ENCODE peak calls at places on chromosomes 6 and 20, in five cellular contexts. Q is choroid plexus epithelial cell, J is omental fat pad, U is endothelial cell, M is AG09309. N is an unnamed sample.
A peak's percentile ranks its signal among the peaks of the same experiment; 100 is the strongest.

GRCh38 chr6:33082702-33083101 is 6.9 kb downstream of the HLA-DPB1 start:
- DNase-seq in Q (peak; percentile 65), J (no peak), U (peak; percentile 38), M (no peak), N (peak; percentile 47)

GRCh38 chr6:111843347-111844147 is 29.7 kb downstream of the FYN start:
- DNase-seq in Q (no peak), J (no peak), U (no peak), M (no peak), N (no peak)

GRCh38 chr6:135464634-135465033 is 32.9 kb downstream of the AHI1 start:
- DNase-seq in Q (no peak), J (no peak), U (no peak), M (no peak), N (no peak)

GRCh38 chr20:5001174-5002076 is at the start of gene SLC23A2:
- DNase-seq in Q (no peak), J (no peak), U (peak; percentile 41), M (no peak), N (no peak)

GRCh38 chr6:79810153-79810806 is 137.1 kb downstream of the ELOVL4 start:
- DNase-seq in Q (peak; percentile 2), J (no peak), U (no peak), M (no peak), N (no peak)

GRCh38 chr6:53593001-53593488 is 48.1 kb upstream of the GCLC start:
- DNase-seq in Q (peak; percentile 30), J (no peak), U (no peak), M (peak; percentile 69), N (peak; percentile 25)

GRCh38 chr20:12860619-12861247 is 148.0 kb upstream of the SPTLC3 start:
- DNase-seq in Q (no peak), J (no peak), U (no peak), M (no peak), N (peak; percentile 14)

GRCh38 chr6:158086706-158087518 is 81.2 kb downstream of the SERAC1 start:
- DNase-seq in Q (peak; percentile 84), J (no peak), U (no peak), M (no peak), N (no peak)

GRCh38 chr20:41334452-41335421 is 5.9 kb upstream of the LPIN3 start:
- DNase-seq in Q (peak; percentile 42), J (no peak), U (no peak), M (peak; percentile 17), N (no peak)

GRCh38 chr20:34271961-34272360 is 30.7 kb downstream of the ASIP start:
- DNase-seq in Q (peak; percentile 83), J (no peak), U (no peak), M (peak; percentile 35), N (peak; percentile 89)

GRCh38 chr6:156809034-156809433 is 31.9 kb downstream of the ARID1B start:
- DNase-seq in Q (peak; percentile 84), J (no peak), U (no peak), M (peak; percentile 27), N (no peak)

GRCh38 chr6:49479308-49480004 is 16.3 kb downstream of the CENPQ start:
- DNase-seq in Q (peak; percentile 25), J (no peak), U (no peak), M (no peak), N (no peak)

GRCh38 chr6:96101564-96101963 is 85.8 kb downstream of the FUT9 start:
- DNase-seq in Q (no peak), J (no peak), U (no peak), M (no peak), N (no peak)

GRCh38 chr6:5054427-5054873 is 30.7 kb upstream of the PPP1R3G start:
- DNase-seq in Q (peak; percentile 74), J (no peak), U (no peak), M (no peak), N (no peak)

GRCh38 chr6:27146706-27147507 is 100.6 kb upstream of the PRSS16 start:
- DNase-seq in Q (peak; percentile 100), J (peak; percentile 46), U (peak; percentile 70), M (peak; percentile 100), N (peak; percentile 99)

GRCh38 chr20:58555078-58555765 is 40.0 kb upstream of the APCDD1L start:
- DNase-seq in Q (peak; percentile 65), J (no peak), U (no peak), M (peak; percentile 70), N (peak; percentile 81)

GRCh38 chr20:45933231-45934045 is 1.0 kb upstream of the PCIF1 start:
- DNase-seq in Q (peak; percentile 89), J (no peak), U (peak; percentile 70), M (no peak), N (peak; percentile 81)

GRCh38 chr20:45935416-45936046 is 1.0 kb downstream of the PCIF1 start:
- DNase-seq in Q (peak; percentile 64), J (no peak), U (no peak), M (no peak), N (no peak)

GRCh38 chr20:45934046-45934586 is 367 bp upstream of the PCIF1 start:
- DNase-seq in Q (peak; percentile 53), J (no peak), U (no peak), M (no peak), N (no peak)

GRCh38 chr20:45937765-45938164 is 3.3 kb downstream of the PCIF1 start:
- DNase-seq in Q (no peak), J (no peak), U (no peak), M (no peak), N (no peak)

DNA sequence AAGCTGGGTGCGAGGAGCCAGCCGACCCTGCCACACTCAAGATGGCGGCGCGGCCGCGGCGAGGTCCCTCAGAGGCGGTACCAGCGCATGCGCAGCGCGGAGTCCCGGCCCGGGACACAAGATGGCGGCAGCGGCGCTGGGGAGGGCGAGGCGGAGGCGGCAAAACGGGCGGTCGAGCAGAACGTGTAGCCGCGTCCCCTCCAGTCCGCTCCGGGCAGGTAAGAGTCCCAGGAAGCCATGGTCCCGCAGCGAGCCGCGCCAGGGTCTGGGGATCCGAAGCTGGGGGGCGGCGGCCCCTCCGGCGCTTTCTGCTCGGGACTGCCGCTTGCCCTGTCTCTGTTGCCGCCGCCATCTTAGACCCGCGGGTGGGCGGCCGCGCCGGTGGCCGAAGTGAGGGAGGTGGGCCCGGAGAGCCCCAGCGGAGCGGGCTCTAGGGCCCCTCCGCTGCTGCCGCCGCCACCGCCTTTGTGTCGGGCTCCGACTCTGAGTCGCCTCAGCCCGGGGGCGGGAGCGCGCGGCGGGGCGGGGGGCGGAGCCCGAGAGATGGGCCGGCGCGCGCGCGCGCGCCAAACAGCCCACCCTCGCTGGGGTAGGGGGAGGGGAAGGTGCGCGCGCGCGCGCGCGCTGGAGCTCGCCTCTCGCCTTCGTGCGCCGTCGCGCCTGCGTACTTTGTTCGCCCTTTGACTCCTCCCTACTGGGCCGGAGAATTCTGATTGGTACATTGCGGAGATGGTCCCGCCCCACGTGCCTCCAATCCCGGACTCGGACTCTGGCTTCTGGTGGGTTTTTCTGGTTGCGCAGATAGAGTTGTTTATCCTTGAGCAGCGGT is at the start of gene PCIF1:
- DNase-seq in Q (peak; percentile 99), J (peak; percentile 94), U (peak; percentile 99), M (peak; percentile 87), N (peak; percentile 97)
- TF ChIP-seq CTCF in Q (no peak), J (no peak), U (no peak), M (no peak), N (no peak)

GRCh38 chr6:36128073-36128472 is 2.2 kb upstream of the MAPK13 start:
- DNase-seq in Q (no peak), J (no peak), U (no peak), M (no peak), N (no peak)
- TF ChIP-seq CTCF in Q (no peak), J (no peak), U (no peak), M (no peak), N (no peak)

GRCh38 chr6:101226677-101227135 is 166.8 kb upstream of the GRIK2 start:
- DNase-seq in Q (peak; percentile 63), J (no peak), U (peak; percentile 41), M (no peak), N (peak; percentile 62)
- TF ChIP-seq CTCF in Q (peak; percentile 64), J (no peak), U (no peak), M (no peak), N (no peak)

GRCh38 chr20:56974499-56975250 is 291.8 kb downstream of the BMP7 start:
- DNase-seq in Q (peak; percentile 80), J (peak; percentile 47), U (peak; percentile 66), M (peak; percentile 28), N (peak; percentile 82)
- TF ChIP-seq CTCF in Q (peak; percentile 94), J (no peak), U (peak; percentile 50), M (peak; percentile 85), N (peak; percentile 80)

DNA sequence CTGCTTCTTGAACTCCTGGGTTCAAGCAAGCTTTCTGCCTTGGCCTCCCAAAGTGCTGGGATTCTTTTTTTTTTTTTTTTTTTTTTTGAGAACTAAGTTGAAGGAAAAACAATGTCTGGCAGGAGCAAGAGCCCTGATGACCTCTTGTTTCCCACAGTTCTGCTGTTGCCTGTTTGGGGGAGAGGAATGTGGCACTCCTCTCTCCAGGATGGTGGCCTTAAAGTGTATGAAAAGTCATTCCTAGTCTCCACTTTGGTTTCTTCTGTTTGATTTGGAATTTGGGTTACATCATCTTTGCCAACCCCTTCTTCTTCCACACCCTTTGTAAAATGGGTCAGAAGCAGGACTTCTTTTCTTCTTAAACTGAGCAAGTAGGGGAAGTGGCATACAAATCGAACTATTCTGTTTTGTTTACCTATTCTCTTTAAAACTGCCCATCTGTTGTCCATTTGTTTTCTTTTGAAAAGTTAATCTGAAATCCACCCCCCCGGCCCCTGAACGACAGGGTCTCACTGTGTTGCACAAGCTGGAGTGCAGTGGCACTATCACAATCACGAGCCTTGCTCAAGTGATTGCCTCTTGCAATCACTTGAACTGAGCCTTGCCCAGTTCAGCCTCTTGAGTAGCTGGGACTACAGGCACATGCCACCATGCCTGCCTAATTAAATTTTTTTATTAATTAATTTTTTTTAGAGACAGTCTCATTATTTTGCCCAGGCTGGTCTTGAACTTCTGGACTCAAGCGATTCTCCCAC is 11.3 kb downstream of the CARMIL1 start:
- DNase-seq in Q (no peak), J (no peak), U (no peak), M (no peak), N (no peak)
- TF ChIP-seq CTCF in Q (no peak), J (no peak), U (no peak), M (no peak), N (no peak)

GRCh38 chr6:128515550-128516513 is 4.6 kb downstream of the PTPRK start:
- DNase-seq in Q (peak; percentile 67), J (no peak), U (no peak), M (no peak), N (peak; percentile 51)

GRCh38 chr6:128518531-128519131 is 1.8 kb downstream of the PTPRK start:
- DNase-seq in Q (no peak), J (no peak), U (no peak), M (no peak), N (peak; percentile 31)

GRCh38 chr6:128513878-128514277 is 6.5 kb downstream of the PTPRK start:
- DNase-seq in Q (no peak), J (no peak), U (no peak), M (no peak), N (no peak)

GRCh38 chr6:128517124-128517523 is 3.3 kb downstream of the PTPRK start:
- DNase-seq in Q (no peak), J (no peak), U (no peak), M (no peak), N (no peak)

GRCh38 chr6:128516514-128516898 is 3.9 kb downstream of the PTPRK start:
- DNase-seq in Q (peak; percentile 58), J (no peak), U (no peak), M (no peak), N (peak; percentile 55)
- TF ChIP-seq CTCF in Q (peak; percentile 37), J (no peak), U (peak; percentile 31), M (peak; percentile 26), N (peak; percentile 44)

GRCh38 chr20:324177-325042 is 942 bp upstream of the SOX12 start:
- DNase-seq in Q (peak; percentile 72), J (peak; percentile 75), U (peak; percentile 93), M (no peak), N (peak; percentile 91)
- TF ChIP-seq CTCF in Q (peak; percentile 54), J (no peak), U (peak; percentile 21), M (peak; percentile 40), N (peak; percentile 25)

N was measured in MCF 10A.